ENCODE peak calls at places on chromosomes 2 and 18, in eight cellular contexts. P is kidney epithelial cell; N is left ventricle myocardium inferior; F is left lung; V is CD8-positive, alpha-beta memory T cell; A is iPS DF 6.9; C is lung; T is skeletal muscle cell. H is an unnamed sample.

GRCh38 chr2:47274054-47274779 is 119.1 kb upstream of the STPG4 start:
- DNase-seq in P (no peak), V (no peak), T (peak), C (no peak), N (no peak), A (no peak), F (no peak), H (peak)

GRCh38 chr2:188193230-188193629 is 98.4 kb upstream of the GULP1 start:
- DNase-seq in F (no peak), C (no peak), V (no peak), N (no peak), A (no peak), T (no peak), P (no peak), H (no peak)

GRCh38 chr18:52069201-52069600 is 270.8 kb upstream of the DCC start:
- DNase-seq in A (no peak), C (no peak), F (no peak), V (no peak), N (no peak), T (no peak), P (no peak), H (no peak)

GRCh38 chr2:225010804-225011203 is 31.5 kb downstream of the DOCK10 start:
- DNase-seq in P (peak), A (no peak), T (peak), F (no peak), C (no peak), V (no peak), N (no peak), H (peak)

GRCh38 chr2:135985826-135986393 is 484 bp upstream of the DARS1 start:
- DNase-seq in V (peak), C (no peak), P (no peak), F (no peak), N (no peak), T (no peak), A (no peak), H (no peak)

GRCh38 chr2:166610180-166610919 is 116.3 kb upstream of the SCN7A start:
- DNase-seq in A (no peak), F (peak), T (no peak), P (no peak), N (no peak), C (no peak), V (no peak), H (no peak)

GRCh38 chr2:127859712-127860085 is 1.7 kb upstream of the POLR2D start:
- DNase-seq in C (peak), T (no peak), N (peak), A (peak), P (no peak), V (peak), F (peak), H (no peak)

GRCh38 chr2:204871246-204871953 is 326.1 kb downstream of the PARD3B start:
- DNase-seq in P (peak), C (no peak), A (no peak), N (no peak), V (no peak), F (no peak), T (no peak), H (no peak)

GRCh38 chr18:78293940-78294401 is 685.6 kb upstream of the SALL3 start:
- DNase-seq in N (no peak), F (no peak), A (no peak), T (no peak), V (no peak), C (no peak), P (peak), H (no peak)

GRCh38 chr18:58449366-58449935 is 179.4 kb downstream of the ALPK2 start:
- DNase-seq in P (no peak), T (no peak), V (no peak), F (no peak), C (no peak), N (no peak), A (no peak), H (no peak)

GRCh38 chr2:27494284-27494943 is 586 bp downstream of the FNDC4 start:
- DNase-seq in T (peak), V (no peak), C (no peak), N (peak), A (no peak), P (no peak), F (peak), H (no peak)

GRCh38 chr2:234488913-234489451 is 7.9 kb downstream of the ARL4C start:
- DNase-seq in A (no peak), P (no peak), N (no peak), C (no peak), V (peak), F (no peak), T (no peak), H (no peak)

GRCh38 chr2:56715670-56716069 is 531.9 kb downstream of the CCDC85A start:
- DNase-seq in A (no peak), P (no peak), C (no peak), V (no peak), T (no peak), F (no peak), N (no peak), H (no peak)

GRCh38 chr2:201768918-201769317 is 11.8 kb downstream of the ALS2 start:
- DNase-seq in T (no peak), N (no peak), P (no peak), A (no peak), C (no peak), V (no peak), F (no peak), H (no peak)

GRCh38 chr2:8334866-8335325 is 347.0 kb upstream of the ID2 start:
- DNase-seq in T (no peak), V (no peak), A (no peak), N (no peak), F (no peak), C (no peak), P (no peak), H (no peak)

GRCh38 chr2:219274392-219274921 is 4.7 kb upstream of the DNAJB2 start:
- DNase-seq in F (no peak), A (no peak), N (no peak), T (peak), C (no peak), P (peak), V (no peak), H (peak)

GRCh38 chr18:64929026-64929425 is 780.1 kb upstream of the LINC00305 start:
- DNase-seq in A (no peak), T (peak), F (no peak), P (no peak), V (no peak), N (no peak), C (no peak), H (no peak)

GRCh38 chr2:157840568-157841156 is 35.5 kb downstream of the ACVR1 start:
- DNase-seq in A (no peak), N (peak), P (peak), V (no peak), C (peak), F (no peak), T (no peak), H (no peak)

GRCh38 chr2:43405829-43406228 is 179.4 kb upstream of the ZFP36L2 start:
- DNase-seq in P (no peak), C (no peak), N (no peak), V (no peak), T (no peak), A (no peak), F (no peak), H (no peak)

GRCh38 chr2:172285010-172285621 is 142.3 kb upstream of the ITGA6 start:
- DNase-seq in T (peak), F (no peak), V (no peak), C (no peak), P (no peak), A (no peak), N (peak), H (peak)

GRCh38 chr2:196167666-196168065 is 3.7 kb downstream of the STK17B start:
- DNase-seq in A (no peak), T (no peak), V (no peak), F (no peak), P (no peak), N (no peak), C (no peak), H (no peak)
- H3K4me3 ChIP-seq in A (no peak), T (no peak), V (peak), F (no peak), P (no peak), N (peak), C (no peak), H (no peak)

GRCh38 chr2:200225943-200226342 is 80.5 kb upstream of the SPATS2L start:
- DNase-seq in C (no peak), F (no peak), V (no peak), N (no peak), P (no peak), T (peak), A (no peak), H (no peak)
- H3K4me3 ChIP-seq in C (no peak), F (no peak), V (no peak), N (no peak), P (no peak), T (no peak), A (no peak), H (no peak)

DNA sequence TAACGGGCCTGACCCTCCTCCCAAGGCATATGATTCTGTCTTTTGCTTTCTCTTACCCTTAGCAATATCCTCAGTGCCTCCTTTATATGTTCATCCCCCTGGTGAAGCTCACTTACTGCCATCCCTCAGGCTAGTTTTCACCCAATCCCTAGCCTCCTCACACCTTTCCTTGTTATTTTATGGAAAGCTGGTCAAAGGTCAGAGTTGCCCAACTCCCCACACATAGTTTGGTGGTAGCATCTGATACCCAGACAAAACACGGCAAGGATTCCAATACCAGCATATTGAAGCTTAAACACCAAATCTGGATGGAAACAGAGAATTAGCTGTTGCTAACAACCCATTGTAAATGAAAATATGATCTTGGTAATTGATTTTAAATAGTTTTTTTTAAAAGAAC is 82.1 kb downstream of the BCL2 start:
- DNase-seq in V (no peak), N (no peak), T (no peak), C (no peak), P (no peak), F (no peak), A (no peak), H (no peak)
- H3K4me3 ChIP-seq in V (no peak), N (peak), T (no peak), C (no peak), P (no peak), F (no peak), A (no peak), H (no peak)

GRCh38 chr2:60882971-60883753 is 1.8 kb downstream of the REL start:
- DNase-seq in T (no peak), F (no peak), N (no peak), P (no peak), V (peak), C (no peak), A (no peak), H (no peak)

GRCh38 chr2:60884795-60885194 is 3.4 kb downstream of the REL start:
- DNase-seq in F (no peak), V (no peak), P (no peak), A (no peak), T (no peak), N (no peak), C (no peak), H (no peak)

GRCh38 chr2:60885683-60886082 is 4.3 kb downstream of the REL start:
- DNase-seq in V (no peak), F (no peak), C (no peak), N (no peak), P (no peak), A (no peak), T (no peak), H (no peak)

GRCh38 chr2:60880988-60881932 is at the start of gene REL:
- DNase-seq in A (peak), V (peak), F (peak), N (peak), C (peak), P (peak), T (peak), H (peak)

GRCh38 chr2:60883896-60884295 is 2.5 kb downstream of the REL start:
- DNase-seq in V (no peak), A (no peak), F (no peak), T (no peak), C (no peak), N (no peak), P (no peak), H (no peak)
- H3K4me3 ChIP-seq in V (peak), A (no peak), F (peak), T (no peak), C (no peak), N (peak), P (no peak), H (no peak)

GRCh38 chr2:148667114-148667513 is 22.6 kb downstream of the EPC2 start:
- DNase-seq in P (no peak), T (no peak), V (no peak), N (no peak), A (no peak), F (no peak), C (no peak), H (no peak)
- H3K4me3 ChIP-seq in P (no peak), T (no peak), V (no peak), N (no peak), A (no peak), F (no peak), C (no peak), H (no peak)

GRCh38 chr2:231039821-231040364 is 2.6 kb downstream of the C2orf72 start:
- DNase-seq in C (no peak), A (no peak), F (no peak), N (no peak), T (no peak), V (no peak), P (no peak), H (no peak)

GRCh38 chr2:231037731-231038482 is 584 bp downstream of the C2orf72 start:
- DNase-seq in C (no peak), P (no peak), F (no peak), T (no peak), A (no peak), N (no peak), V (no peak), H (no peak)

GRCh38 chr2:231039294-231039664 is 2.0 kb downstream of the C2orf72 start:
- DNase-seq in F (no peak), A (no peak), V (no peak), C (no peak), N (no peak), P (no peak), T (no peak), H (no peak)

GRCh38 chr2:231037202-231037730 is at the start of gene C2orf72:
- DNase-seq in N (no peak), A (no peak), C (no peak), F (no peak), V (no peak), T (no peak), P (no peak), H (no peak)

DNA sequence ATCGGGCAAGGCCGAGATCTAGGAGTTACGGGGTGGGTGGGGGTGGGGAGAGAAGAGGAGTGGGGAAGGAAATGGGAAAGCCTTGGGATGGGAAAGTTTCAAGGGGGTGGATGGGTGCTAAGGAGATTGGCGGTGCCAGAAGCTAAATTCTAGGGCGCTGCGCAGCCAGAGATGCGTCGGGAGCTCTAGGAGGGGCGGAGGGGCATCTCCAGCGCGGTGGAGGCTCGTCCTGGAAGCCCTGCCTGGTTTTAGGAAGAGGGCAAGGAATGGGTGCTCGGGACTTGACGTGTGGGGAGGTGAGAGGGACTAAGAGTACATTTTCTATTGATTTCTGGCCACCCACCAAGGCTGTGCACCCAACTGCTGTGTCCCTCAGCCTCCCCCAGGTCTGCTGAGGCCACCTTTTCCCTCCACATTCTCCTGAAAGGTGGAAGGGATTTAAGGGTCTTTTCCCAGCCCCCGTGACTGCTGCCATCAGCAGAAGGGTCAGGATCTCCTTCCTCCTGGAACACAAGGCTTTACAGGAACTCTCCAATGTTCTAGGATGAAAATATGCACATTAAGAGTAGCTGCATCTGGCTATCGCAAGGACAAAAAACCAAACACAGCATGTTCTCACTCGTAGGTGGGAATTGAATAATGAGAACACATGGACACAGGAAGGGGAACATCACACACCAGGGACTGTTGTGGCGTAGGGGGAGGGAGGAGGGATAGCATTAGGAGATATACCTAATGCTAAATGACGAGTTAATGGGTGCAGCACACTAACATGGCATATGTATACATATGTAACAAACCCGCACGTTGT is 1.4 kb downstream of the C2orf72 start:
- DNase-seq in T (no peak), C (no peak), N (no peak), P (no peak), A (no peak), V (no peak), F (no peak), H (no peak)
- H3K4me3 ChIP-seq in T (peak), C (no peak), N (peak), P (no peak), A (peak), V (no peak), F (no peak), H (no peak)

GRCh38 chr2:156800781-156801366 is 364.7 kb downstream of the GPD2 start:
- DNase-seq in A (no peak), N (no peak), T (no peak), C (no peak), V (no peak), F (no peak), P (no peak), H (no peak)
- H3K4me3 ChIP-seq in A (no peak), N (no peak), T (peak), C (no peak), V (no peak), F (no peak), P (no peak), H (no peak)

DNA sequence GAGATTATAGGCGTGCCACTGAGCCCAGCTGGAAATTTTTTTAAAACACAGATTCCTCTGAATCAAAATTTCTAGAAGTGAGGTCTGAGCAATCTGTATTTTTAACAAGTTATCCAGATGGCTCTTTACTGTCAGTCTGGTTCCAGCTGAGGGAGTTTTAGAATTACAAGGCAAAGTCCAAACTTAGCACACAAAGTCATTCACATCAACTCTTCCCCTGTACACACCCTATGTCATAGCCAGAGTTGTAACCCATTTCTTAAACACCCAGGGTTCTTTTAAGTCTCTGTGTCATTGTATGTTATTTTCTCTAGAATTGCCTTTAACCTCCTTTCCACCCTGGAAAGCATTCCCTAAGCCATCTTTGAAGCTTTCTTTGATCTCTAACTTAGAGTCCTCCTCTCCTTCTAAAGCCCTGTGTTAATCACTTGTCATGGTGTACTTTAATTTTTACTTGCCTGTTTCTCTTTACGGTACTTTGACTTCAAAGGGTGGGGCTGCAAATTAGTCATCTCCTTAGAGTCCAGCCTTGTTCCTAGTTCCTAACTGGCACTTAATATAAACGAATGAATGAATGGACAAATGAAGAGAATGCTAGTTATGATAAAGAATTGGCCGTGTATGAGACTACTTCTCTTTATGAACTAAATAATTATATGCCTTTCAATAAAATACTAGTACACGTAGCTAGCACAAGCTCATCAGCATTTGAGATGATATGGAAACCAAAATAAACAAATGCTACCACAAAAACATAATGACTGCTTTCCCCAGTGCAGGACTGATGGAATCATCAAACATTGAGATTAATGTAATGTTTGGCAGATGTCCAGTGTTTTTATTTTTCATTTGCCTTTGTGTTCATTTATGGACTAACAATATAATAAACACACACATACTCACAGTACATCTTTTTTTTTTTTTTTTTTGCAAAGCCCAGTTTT is 12.0 kb upstream of the ACTR3 start:
- DNase-seq in N (no peak), T (no peak), P (peak), V (no peak), A (no peak), C (no peak), F (no peak), H (no peak)
- H3K4me3 ChIP-seq in N (no peak), T (no peak), P (no peak), V (no peak), A (no peak), C (no peak), F (no peak), H (no peak)

DNA sequence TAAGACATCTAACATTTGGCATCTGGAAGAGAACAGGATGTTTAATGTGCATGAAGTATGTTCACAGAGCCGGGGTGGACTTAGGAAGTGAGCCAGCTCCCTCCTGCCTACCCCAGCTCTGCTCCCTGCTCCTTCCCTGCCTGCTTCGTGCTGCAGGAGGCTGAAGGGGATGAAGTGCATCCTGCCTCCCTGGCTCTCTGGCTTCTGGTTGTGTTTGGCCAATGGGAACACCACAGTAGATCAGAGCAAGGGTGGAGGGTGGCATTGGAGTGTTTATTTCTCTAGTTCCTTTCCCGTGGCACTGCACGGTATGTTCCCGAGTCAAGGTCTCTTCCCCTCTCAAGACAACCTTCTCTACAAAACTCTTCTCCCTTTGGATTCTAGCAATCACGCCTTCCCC is 379.9 kb downstream of the CLIP4 start:
- DNase-seq in C (no peak), V (no peak), A (no peak), T (no peak), P (no peak), F (no peak), N (no peak), H (no peak)
- H3K4me3 ChIP-seq in C (no peak), V (no peak), A (no peak), T (no peak), P (no peak), F (no peak), N (no peak), H (no peak)

H was measured in AG04449.